ENCODE peak calls at places on chromosome 17, in four cellular contexts. O is CD8-positive, alpha-beta memory T cell; Z is lower lobe of right lung; R is cardiac muscle cell. S is an unnamed sample.

GRCh38 chr17:69802045-69802740 is 272.8 kb upstream of the KCNJ16 start:
- DNase-seq in O (no peak), Z (no peak), R (no peak), S (no peak)

GRCh38 chr17:40447148-40447644 is 3.9 kb downstream of the IGFBP4 start:
- DNase-seq in O (no peak), Z (no peak), R (peak), S (no peak)

GRCh38 chr17:58991718-58992331 is 114.9 kb downstream of the TRIM37 start:
- DNase-seq in O (no peak), Z (no peak), R (peak), S (no peak)

GRCh38 chr17:50532452-50533024 is at the start of gene EPN3:
- DNase-seq in O (no peak), Z (peak), R (peak), S (no peak)

GRCh38 chr17:67239597-67239996 is 5.4 kb downstream of the HELZ start:
- DNase-seq in O (no peak), Z (no peak), R (peak), S (no peak)

GRCh38 chr17:56373981-56374380 is 219.5 kb upstream of the NOG start:
- DNase-seq in O (no peak), Z (peak), R (no peak), S (no peak)

GRCh38 chr17:60106377-60107059 is 27.8 kb upstream of the HEATR6 start:
- DNase-seq in O (no peak), Z (no peak), R (peak), S (no peak)

GRCh38 chr17:17663160-17664072 is 17.8 kb upstream of the RAI1 start:
- DNase-seq in O (peak), Z (peak), R (peak), S (peak)

GRCh38 chr17:40323731-40324650 is 15.0 kb downstream of the RARA start:
- DNase-seq in O (peak), Z (peak), R (peak), S (peak)

S was measured in posterior vena cava.